ENCODE peak calls at places on chromosomes 12 and 14, in ten cellular contexts. U is heart left ventricle, O is endothelial cell of umbilical vein, Y is tibial artery, J is ovary, A is lung, F is right lobe of liver, X is neural progenitor cell, G is aorta, H is fibroblast of lung. N is an unnamed sample.

GRCh38 chr14:72523397-72524157 is 370.3 kb downstream of the DPF3 start:
- DNase-seq in F (no peak), H (peak; percentile 30), O (peak; percentile 57), G (no peak), A (no peak), J (no peak), U (no peak), Y (no peak), X (no peak), N (no peak)

GRCh38 chr14:52447236-52447635 is 105.1 kb downstream of the TXNDC16 start:
- DNase-seq in U (no peak), J (no peak), O (no peak), H (no peak), G (no peak), F (no peak), A (no peak), X (no peak), Y (no peak), N (no peak)

GRCh38 chr14:63752449-63753169 is 24.7 kb upstream of the SGPP1 start:
- DNase-seq in O (no peak), H (peak; percentile 82), F (no peak), Y (no peak), U (no peak), X (no peak), J (no peak), G (peak; percentile 65), A (no peak), N (peak; percentile 56)

GRCh38 chr12:49365542-49365941 is 1.7 kb upstream of the SPATS2 start:
- DNase-seq in F (no peak), J (no peak), G (no peak), O (peak; percentile 29), Y (no peak), A (no peak), X (no peak), U (no peak), H (peak; percentile 93), N (no peak)

GRCh38 chr12:26869908-26870459 is 37.0 kb upstream of the ITPR2 start:
- DNase-seq in F (no peak), O (no peak), G (no peak), A (no peak), X (no peak), J (no peak), U (no peak), H (no peak), Y (no peak), N (no peak)

GRCh38 chr12:60684988-60685655 is 1089.3 kb downstream of the SLC16A7 start:
- DNase-seq in O (no peak), H (no peak), Y (no peak), U (no peak), J (no peak), F (no peak), G (no peak), X (no peak), A (no peak), N (no peak)

GRCh38 chr12:96035283-96036236 is at the start of gene LTA4H:
- DNase-seq in A (peak; percentile 98), H (peak; percentile 96), U (peak; percentile 97), Y (peak; percentile 98), O (peak; percentile 99), G (peak; percentile 97), F (peak; percentile 95), X (peak; percentile 100), J (peak; percentile 97), N (peak; percentile 99)

GRCh38 chr12:56046027-56046780 is 4.5 kb downstream of the RPS26 start:
- DNase-seq in G (no peak), O (no peak), U (no peak), Y (no peak), J (no peak), F (no peak), A (no peak), X (no peak), H (no peak), N (no peak)

GRCh38 chr12:106345739-106346138 is 11.8 kb upstream of the POLR3B start:
- DNase-seq in O (peak; percentile 67), U (peak; percentile 59), G (no peak), F (no peak), H (peak; percentile 64), X (peak; percentile 72), J (no peak), A (peak; percentile 44), Y (no peak), N (peak; percentile 64)

GRCh38 chr14:69713127-69713800 is 53.7 kb upstream of the SRSF5 start:
- DNase-seq in G (no peak), A (no peak), J (no peak), X (peak; percentile 75), F (no peak), Y (no peak), O (peak; percentile 62), H (no peak), U (no peak), N (peak; percentile 56)

GRCh38 chr14:73008501-73008900 is 18.4 kb downstream of the ZFYVE1 start:
- DNase-seq in Y (no peak), J (no peak), F (no peak), X (no peak), A (no peak), U (no peak), O (no peak), G (no peak), H (peak; percentile 81), N (no peak)

GRCh38 chr12:34336619-34337465 is 314.5 kb downstream of the ALG10 start:
- DNase-seq in Y (no peak), U (no peak), O (no peak), G (no peak), H (no peak), A (no peak), J (no peak), X (no peak), F (no peak), N (no peak)

GRCh38 chr12:54340845-54341244 is 15.9 kb downstream of the COPZ1 start:
- DNase-seq in U (no peak), J (no peak), H (no peak), O (no peak), Y (no peak), X (no peak), A (no peak), F (no peak), G (no peak), N (peak; percentile 63)

GRCh38 chr14:34888186-34888585 is 13.0 kb upstream of the BAZ1A start:
- DNase-seq in G (no peak), A (no peak), J (no peak), H (no peak), F (no peak), U (no peak), Y (no peak), O (no peak), X (no peak), N (no peak)

GRCh38 chr12:53575502-53576264 is 50.5 kb downstream of the ATF7 start:
- DNase-seq in J (no peak), F (no peak), H (peak; percentile 75), A (no peak), O (no peak), G (no peak), Y (no peak), U (no peak), X (no peak), N (peak; percentile 69)

GRCh38 chr12:98064501-98064900 is 450.9 kb upstream of the TMPO start:
- DNase-seq in A (no peak), Y (no peak), G (no peak), O (no peak), F (no peak), X (no peak), H (no peak), U (no peak), J (no peak), N (no peak)

GRCh38 chr12:32522322-32523221 is 123.2 kb downstream of the FGD4 start:
- DNase-seq in H (peak; percentile 26), F (no peak), U (no peak), Y (no peak), A (no peak), G (no peak), X (no peak), O (no peak), J (no peak), N (no peak)
- H3K27ac ChIP-seq in H (no peak overlapping the region), F (no peak overlapping the region), U (peak overlapping the region; percentile 77), Y (peak overlapping the region; percentile 58), A (peak overlapping the region; percentile 77), G (peak overlapping the region; percentile 79), X (peak overlapping the region; percentile 84), O (peak overlapping the region; percentile 18), J (no peak overlapping the region), N (peak overlapping the region; percentile 72)

DNA sequence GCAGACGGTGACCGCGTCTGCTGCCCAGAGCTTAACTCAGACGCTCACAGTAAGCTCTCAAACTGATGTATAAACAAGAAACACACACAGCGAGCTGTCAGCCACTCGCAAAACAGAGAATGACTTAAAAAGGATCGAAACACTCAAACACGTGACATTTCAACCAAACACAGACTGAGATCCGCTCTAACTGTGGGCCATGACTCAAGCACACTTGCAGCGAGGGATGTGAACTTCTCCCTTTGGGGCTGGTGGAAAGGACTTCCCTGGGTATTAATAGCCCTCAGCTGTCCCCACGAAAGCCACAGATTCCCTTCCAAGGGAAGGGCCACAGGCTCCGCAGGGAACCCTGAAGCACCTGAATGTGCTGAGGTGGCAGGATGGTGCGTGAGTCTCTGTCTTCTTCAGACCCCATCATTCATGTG is 29.1 kb downstream of the CCDC88C start:
- DNase-seq in O (no peak), H (no peak), F (no peak), A (no peak), Y (no peak), G (peak; percentile 52), J (no peak), U (no peak), X (no peak), N (no peak)
- H3K4me1 ChIP-seq in O (no peaks in the 10 kb centered on the region), H (no peaks in the 10 kb centered on the region), F (peaks cover 4% of the 10 kb centered on the region), A (no peaks in the 10 kb centered on the region), Y (no peaks in the 10 kb centered on the region), G (no peaks in the 10 kb centered on the region), J (no peaks in the 10 kb centered on the region), U (no peaks in the 10 kb centered on the region), X (peaks cover 35% of the 10 kb centered on the region), N (peaks cover 3% of the 10 kb centered on the region)

DNA sequence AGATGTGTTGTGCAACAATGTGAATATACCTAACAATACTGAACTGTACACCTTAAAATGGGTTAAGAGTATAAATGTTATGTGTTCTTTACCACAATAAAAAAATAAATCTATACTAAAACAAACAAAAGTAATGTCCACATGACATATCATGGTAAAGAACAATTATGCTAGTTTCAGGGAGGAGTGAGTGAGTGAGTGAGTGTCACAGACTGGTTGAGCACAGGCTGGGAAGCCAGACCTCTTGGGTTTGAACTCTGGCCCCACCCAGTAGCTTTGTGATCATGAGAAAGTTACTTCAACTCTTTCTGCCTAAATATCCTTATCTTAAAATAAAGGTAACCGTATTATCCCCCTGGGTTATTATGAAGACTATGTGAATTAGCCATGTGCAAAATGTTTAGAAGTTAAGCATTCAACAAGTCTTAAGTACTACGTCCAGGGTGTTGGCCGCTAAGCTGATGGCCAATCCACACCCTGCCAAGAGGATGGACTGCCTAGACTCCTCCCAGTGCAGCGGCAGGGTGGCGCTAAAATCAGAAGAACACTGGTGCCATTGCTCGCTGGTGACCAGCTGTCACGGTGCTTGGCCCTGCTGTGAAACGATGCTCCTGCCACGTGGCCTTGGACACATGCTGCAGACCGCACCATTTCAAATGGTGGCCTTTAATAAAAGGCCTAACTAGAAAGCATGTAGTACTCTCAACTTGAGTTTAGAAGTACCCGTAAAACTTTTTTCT is 7.3 kb downstream of the SLC2A13 start:
- DNase-seq in O (no peak), H (no peak), Y (no peak), J (no peak), G (no peak), F (no peak), U (no peak), A (no peak), X (no peak), N (no peak)
- H3K27ac ChIP-seq in O (no peak overlapping the region), H (no peak overlapping the region), Y (no peak overlapping the region), J (no peak overlapping the region), G (no peak overlapping the region), F (no peak overlapping the region), U (no peak overlapping the region), A (no peak overlapping the region), X (no peak overlapping the region), N (no peak overlapping the region)

GRCh38 chr12:79897617-79898016 is 37.3 kb downstream of the PPP1R12A start:
- DNase-seq in U (no peak), O (no peak), J (no peak), F (no peak), H (peak; percentile 100), Y (no peak), A (no peak), G (no peak), X (no peak), N (no peak)
- H3K4me1 ChIP-seq in U (peaks cover 4% of the 10 kb centered on the region), O (no peaks in the 10 kb centered on the region), J (peaks cover 6% of the 10 kb centered on the region), F (peaks cover 21% of the 10 kb centered on the region), H (peaks cover 2% of the 10 kb centered on the region), Y (no peaks in the 10 kb centered on the region), A (peaks cover 22% of the 10 kb centered on the region), G (peaks cover 20% of the 10 kb centered on the region), X (peaks cover 7% of the 10 kb centered on the region), N (no peaks in the 10 kb centered on the region)